ENCODE peak calls at places on chromosomes 6 and 20, in nine cellular contexts. K is SK-N-SH, W is HCT116, F is GM23338, B is K562, A is A549, O is Panc1, E is GM12878, P is HepG2. V is an unnamed sample.

GRCh38 chr20:8305449-8305978 is 173.4 kb downstream of the PLCB1 start:
- DNase-seq in F (peak), K (peak), P (peak), O (no peak), W (peak), A (peak), E (peak), B (peak), V (peak)

GRCh38 chr20:59813126-59813947 is 120.1 kb downstream of the SYCP2 start:
- DNase-seq in A (no peak), B (no peak), E (no peak), K (no peak), P (no peak), F (no peak), W (no peak), O (no peak), V (no peak)

GRCh38 chr20:18144541-18145099 is 7.0 kb downstream of the KAT14 start:
- DNase-seq in K (no peak), E (no peak), A (no peak), F (peak), O (no peak), B (no peak), P (peak), W (peak), V (no peak)

GRCh38 chr6:112933947-112934346 is 586.8 kb downstream of the RFPL4B start:
- DNase-seq in W (no peak), A (no peak), P (no peak), E (no peak), K (no peak), O (no peak), F (no peak), B (no peak), V (no peak)

GRCh38 chr6:32291549-32291948 is 67.7 kb upstream of the NOTCH4 start:
- DNase-seq in B (no peak), A (no peak), K (no peak), E (no peak), F (no peak), O (no peak), P (no peak), W (no peak), V (no peak)

GRCh38 chr6:4401408-4402367 is 266.3 kb upstream of the ECI2 start:
- DNase-seq in W (no peak), O (peak), F (no peak), B (no peak), K (no peak), E (no peak), A (peak), P (no peak), V (no peak)

GRCh38 chr20:38172344-38172743 is 7.3 kb upstream of the TGM2 start:
- DNase-seq in W (no peak), E (no peak), F (no peak), K (no peak), O (no peak), P (peak), B (no peak), A (peak), V (no peak)

GRCh38 chr6:53795702-53796450 is 1.1 kb downstream of the LRRC1 start:
- DNase-seq in P (peak), O (no peak), A (no peak), F (peak), B (no peak), W (no peak), K (peak), E (no peak), V (no peak)

GRCh38 chr6:139030539-139030938 is 2.0 kb downstream of the ABRACL start:
- DNase-seq in K (no peak), B (no peak), A (no peak), E (peak), P (no peak), W (no peak), O (no peak), F (no peak), V (no peak)

GRCh38 chr6:25835442-25836283 is 3.8 kb upstream of the SLC17A1 start:
- DNase-seq in B (no peak), W (no peak), A (no peak), P (peak), F (peak), O (no peak), K (no peak), E (no peak), V (no peak)

GRCh38 chr6:2101213-2101612 is 144.2 kb downstream of the GMDS start:
- DNase-seq in F (no peak), O (no peak), B (no peak), A (no peak), E (no peak), K (no peak), P (no peak), W (no peak), V (no peak)

GRCh38 chr6:2104524-2104880 is 140.9 kb downstream of the GMDS start:
- DNase-seq in F (no peak), A (no peak), K (no peak), W (no peak), E (no peak), O (no peak), P (no peak), B (no peak), V (no peak)

GRCh38 chr6:2102316-2102883 is 143.0 kb downstream of the GMDS start:
- DNase-seq in B (no peak), O (no peak), W (no peak), P (no peak), E (no peak), F (no peak), A (no peak), K (no peak), V (peak)

GRCh38 chr6:2102966-2103365 is 142.4 kb downstream of the GMDS start:
- DNase-seq in E (no peak), K (no peak), F (no peak), P (no peak), W (no peak), A (no peak), O (no peak), B (no peak), V (no peak)

DNA sequence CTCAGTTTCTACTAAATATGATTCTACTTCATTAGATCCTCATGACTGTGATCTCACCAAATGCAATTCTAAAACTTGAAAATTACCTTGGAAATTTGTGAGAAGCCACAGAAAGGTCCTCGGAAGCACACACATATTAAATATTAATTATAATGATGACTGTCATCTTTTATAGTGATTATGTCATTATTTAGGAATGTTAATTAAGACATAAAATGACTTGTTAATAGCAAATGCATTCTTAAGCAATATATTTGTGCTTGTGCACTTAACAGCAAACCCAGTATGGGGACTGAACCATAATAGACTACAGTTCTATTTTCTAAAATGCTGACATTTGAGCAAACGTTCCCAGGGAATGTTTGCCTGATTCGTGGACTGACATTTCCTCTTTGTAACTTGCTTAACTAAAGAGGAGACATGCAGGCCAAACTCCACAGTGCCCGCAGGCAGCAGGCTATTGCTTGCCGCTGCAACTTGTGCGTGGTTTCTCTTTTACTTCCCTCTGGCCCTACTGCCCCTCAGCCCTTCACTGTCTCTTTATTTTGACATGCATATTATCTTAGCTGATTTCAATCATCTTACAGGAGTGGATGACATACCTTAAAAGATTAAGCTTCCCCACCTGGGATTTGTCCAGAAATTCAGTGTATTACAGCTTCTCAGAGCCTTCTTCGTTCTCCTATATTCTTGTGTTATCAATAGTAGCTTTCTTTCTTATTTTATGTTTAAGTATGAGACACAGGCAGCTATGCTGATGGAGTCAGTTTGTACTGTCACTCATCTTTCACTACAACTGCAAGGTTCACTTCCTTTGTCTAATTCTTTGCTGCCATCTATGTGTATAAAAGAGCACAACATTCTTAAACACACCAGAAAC is 141.5 kb downstream of the GMDS start:
- DNase-seq in W (peak), O (peak), A (peak), P (peak), B (peak), E (peak), F (no peak), K (peak), V (peak)
- TF ChIP-seq CTCF in W (no peak), O (peak), A (peak), P (peak), B (peak), E (peak), F (peak), K (peak), V (peak)

GRCh38 chr6:142648526-142648925 is 296.4 kb downstream of the HIVEP2 start:
- DNase-seq in O (no peak), W (no peak), K (no peak), E (no peak), A (no peak), B (no peak), P (no peak), F (no peak), V (no peak)

GRCh38 chr6:142642651-142643050 is 302.3 kb downstream of the HIVEP2 start:
- DNase-seq in B (no peak), F (no peak), P (no peak), O (no peak), W (no peak), K (no peak), A (no peak), E (no peak), V (no peak)

GRCh38 chr6:142644866-142645265 is 300.1 kb downstream of the HIVEP2 start:
- DNase-seq in A (no peak), B (no peak), P (no peak), K (no peak), F (no peak), O (no peak), E (no peak), W (no peak), V (no peak)

GRCh38 chr6:142645663-142646062 is 299.3 kb downstream of the HIVEP2 start:
- DNase-seq in P (no peak), K (no peak), E (no peak), A (no peak), W (no peak), F (no peak), O (no peak), B (no peak), V (no peak)

GRCh38 chr6:142647436-142648389 is 297.3 kb downstream of the HIVEP2 start:
- DNase-seq in A (no peak), E (no peak), W (no peak), F (peak), O (no peak), B (no peak), K (peak), P (peak), V (no peak)
- TF ChIP-seq REST in A (no peak), E (no peak), W (no peak), F (no peak), O (no peak), B (no peak), K (no peak), P (no peak), V (no peak)

GRCh38 chr20:33005132-33005566 is 916 bp upstream of the SUN5 start:
- DNase-seq in E (no peak), W (peak), F (peak), O (no peak), K (no peak), B (peak), P (peak), A (peak), V (peak)

GRCh38 chr20:33006776-33007375 is 628 bp upstream of the BPIFB2 start:
- DNase-seq in W (no peak), O (no peak), K (no peak), E (no peak), A (no peak), F (no peak), B (no peak), P (peak), V (no peak)

GRCh38 chr20:33004141-33004751 is at the start of gene SUN5:
- DNase-seq in F (no peak), P (no peak), O (no peak), B (no peak), W (no peak), A (no peak), K (no peak), E (no peak), V (no peak)

GRCh38 chr20:33007376-33008335 is at the start of gene BPIFB2:
- DNase-seq in A (no peak), E (no peak), W (no peak), O (no peak), B (no peak), F (no peak), P (peak), K (no peak), V (no peak)

DNA sequence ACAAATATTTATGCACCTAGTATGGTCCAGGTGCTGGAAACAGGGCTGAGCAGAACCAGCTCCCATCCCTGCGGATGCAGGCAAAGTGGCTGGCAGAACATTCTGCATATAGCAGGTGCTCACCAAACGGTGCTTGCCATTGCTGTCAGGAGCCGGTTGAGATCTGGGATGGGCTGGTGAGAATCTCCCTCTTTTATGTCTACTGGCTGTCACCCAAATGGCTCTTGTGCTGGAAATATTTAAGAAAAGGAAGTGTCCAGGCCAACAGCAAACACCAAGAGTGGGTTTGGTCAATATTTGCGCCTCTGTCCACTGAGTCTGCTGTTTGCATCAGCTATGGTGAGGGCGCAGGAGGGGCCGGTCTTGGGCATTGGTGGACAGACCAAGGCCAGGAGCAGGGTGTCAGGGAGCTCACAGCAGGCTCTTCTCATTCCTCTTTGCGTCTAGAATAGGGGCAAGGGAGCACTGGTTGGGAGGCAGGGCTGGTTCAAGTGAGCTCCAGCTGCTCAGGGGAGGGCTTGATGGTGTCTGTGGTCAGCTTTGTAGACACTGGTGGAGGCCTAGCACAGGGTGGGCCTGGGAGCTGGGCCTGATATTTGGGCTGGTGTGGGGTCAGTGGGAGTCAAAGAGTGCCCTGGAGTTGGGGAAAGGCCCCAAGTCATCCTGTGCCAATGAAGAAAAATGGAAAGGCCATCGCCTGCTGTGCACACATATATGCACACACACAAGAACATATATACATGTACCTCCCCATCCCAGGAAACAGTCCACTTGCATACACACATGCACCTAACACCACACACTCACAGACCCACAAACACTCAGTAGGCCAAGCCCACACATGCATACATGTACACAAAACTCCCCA is 1.4 kb upstream of the BPIFB2 start:
- DNase-seq in K (no peak), B (no peak), P (peak), E (no peak), O (no peak), F (no peak), W (no peak), A (no peak), V (no peak)
- H3K27ac ChIP-seq in K (no peak), B (no peak), P (peak), E (no peak), O (no peak), F (no peak), W (no peak), A (no peak), V (no peak)

GRCh38 chr20:64131406-64131805 is 24.0 kb upstream of the NPBWR2 start:
- DNase-seq in K (peak), O (no peak), E (no peak), B (no peak), A (peak), W (no peak), P (peak), F (no peak), V (peak)
- TF ChIP-seq CTCF in K (peak), O (peak), E (peak), B (no peak), A (peak), W (peak), P (peak), F (no peak), V (no peak)

DNA sequence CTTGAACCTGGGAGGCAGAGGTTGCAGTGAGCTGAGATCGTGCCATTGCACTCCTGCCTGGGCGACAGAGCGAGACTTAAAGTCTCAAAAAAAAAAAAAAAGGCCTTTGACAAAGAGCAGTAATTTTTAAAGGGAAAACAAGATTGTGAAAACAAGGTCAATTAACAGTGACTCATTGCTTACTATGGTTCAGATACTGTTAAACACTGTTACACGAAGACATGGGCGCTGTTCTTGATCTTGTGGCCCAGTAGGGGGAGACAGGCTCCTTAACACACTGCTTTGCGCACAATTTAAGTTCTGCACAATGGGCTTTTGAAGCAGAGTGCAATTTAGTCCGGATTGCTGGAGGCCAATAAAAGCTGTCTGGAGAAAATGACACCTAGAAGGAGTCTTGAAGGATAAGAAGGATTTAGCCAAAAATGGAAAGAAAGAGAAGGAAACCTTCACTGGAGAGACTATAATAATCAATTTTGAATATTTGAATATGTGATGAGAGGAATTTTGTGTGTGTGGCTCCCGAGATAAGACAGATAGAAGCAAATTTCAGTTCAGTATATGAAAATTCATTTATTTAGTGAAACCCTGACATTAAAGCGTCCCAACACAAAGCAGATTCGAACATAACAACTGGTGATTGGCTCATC is 6.0 kb upstream of the LATS1 start:
- DNase-seq in A (peak), B (peak), W (peak), F (peak), O (no peak), K (peak), P (peak), E (no peak), V (peak)
- TF ChIP-seq REST in A (no peak), B (no peak), W (no peak), F (no peak), O (no peak), K (no peak), P (no peak), E (no peak), V (no peak)

DNA sequence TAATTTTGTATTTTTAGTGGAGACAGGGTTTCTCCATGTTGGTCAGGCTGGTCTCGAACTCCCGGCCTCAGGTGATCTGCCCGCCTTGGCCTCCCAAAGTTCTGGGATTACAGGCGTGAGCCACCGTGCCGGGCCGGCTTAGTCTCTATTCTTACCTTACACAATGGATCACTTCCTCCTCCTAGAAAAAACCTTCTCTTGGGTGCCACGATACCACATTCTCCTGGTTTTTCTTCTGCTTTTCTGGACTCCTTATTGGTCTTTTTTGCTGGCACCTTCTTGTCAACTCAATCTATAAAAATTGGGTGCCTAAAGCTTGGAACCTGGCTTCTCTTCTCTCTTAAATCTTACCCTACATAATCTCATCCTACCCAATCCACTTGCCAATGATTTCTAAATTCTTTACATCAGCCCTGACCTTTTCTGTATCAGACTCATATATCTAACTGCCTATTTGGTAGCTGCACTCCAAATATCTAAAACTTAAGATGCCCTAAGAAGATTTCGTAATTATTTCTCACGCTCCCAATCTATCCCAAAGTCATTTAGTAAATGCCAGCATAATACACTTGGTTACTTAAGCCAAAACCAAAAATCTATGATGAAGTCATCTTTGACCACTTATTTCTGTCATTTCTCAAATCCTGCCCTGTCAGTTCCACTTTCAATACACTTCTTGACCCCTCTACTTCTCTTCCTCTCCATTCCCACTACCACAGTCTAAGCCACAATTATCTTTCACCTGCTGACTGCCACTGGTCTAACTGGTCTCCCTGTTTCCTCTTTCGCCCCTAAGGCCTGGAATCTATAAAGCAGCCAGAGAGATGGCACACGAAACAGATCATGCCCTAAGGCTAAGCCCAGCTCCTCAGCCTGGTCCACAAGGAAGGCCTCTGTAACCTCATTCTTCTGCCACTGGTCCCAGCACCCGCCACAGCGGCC is 43.2 kb downstream of the ELMO2 start:
- DNase-seq in E (peak), O (no peak), B (no peak), K (no peak), W (no peak), P (no peak), A (no peak), F (no peak), V (peak)
- H3K27ac ChIP-seq in E (peak), O (peak), B (peak), K (peak), W (peak), P (peak), A (peak), F (peak), V (peak)

GRCh38 chr6:145502417-145502816 is 232.9 kb downstream of the EPM2A start:
- DNase-seq in W (no peak), P (no peak), F (no peak), K (no peak), B (no peak), A (peak), O (no peak), E (no peak), V (no peak)

GRCh38 chr6:145507251-145507650 is 228.1 kb downstream of the EPM2A start:
- DNase-seq in O (no peak), W (no peak), K (no peak), E (no peak), F (no peak), A (no peak), P (no peak), B (no peak), V (no peak)

GRCh38 chr6:145506554-145506953 is 228.8 kb downstream of the EPM2A start:
- DNase-seq in A (no peak), E (no peak), B (no peak), F (no peak), O (no peak), K (no peak), P (no peak), W (no peak), V (no peak)

GRCh38 chr6:145508107-145508506 is 227.2 kb downstream of the EPM2A start:
- DNase-seq in W (no peak), B (no peak), A (peak), K (no peak), E (no peak), O (no peak), F (peak), P (no peak), V (no peak)
- TF ChIP-seq CTCF in W (peak), B (no peak), A (no peak), K (no peak), E (no peak), O (peak), F (peak), P (no peak), V (no peak)